ENCODE peak calls at places on chromosomes 13 and 19, in seven cellular contexts. T is aorta, D is heart left ventricle, W is fibroblast of the aortic adventitia, I is cardiac muscle cell, V is right cardiac atrium, H is right atrium auricular region. Z is an unnamed sample.

GRCh38 chr13:103275708-103276107 is 209.5 kb upstream of the SLC10A2 start:
- DNase-seq in T (no peak), W (no peak), D (no peak), V (no peak), I (no peak), H (no peak), Z (no peak)

GRCh38 chr13:40502236-40502635 is 164.2 kb downstream of the FOXO1 start:
- DNase-seq in T (no peak), I (no peak), V (no peak), H (peak), W (peak), D (no peak), Z (no peak)

GRCh38 chr13:93966267-93966936 is 513.1 kb downstream of the DCT start:
- DNase-seq in V (no peak), I (no peak), D (no peak), T (no peak), H (no peak), W (no peak), Z (no peak)

GRCh38 chr13:83508905-83509304 is 373.4 kb downstream of the SLITRK1 start:
- DNase-seq in D (no peak), T (no peak), H (no peak), W (peak), V (no peak), I (peak), Z (no peak)

GRCh38 chr19:41958367-41959055 is 610 bp downstream of the RABAC1 start:
- DNase-seq in V (peak), W (peak), D (peak), T (peak), I (peak), H (peak), Z (peak)

GRCh38 chr19:11410682-11411081 is 8.4 kb downstream of the RGL3 start:
- DNase-seq in H (no peak), V (no peak), I (no peak), T (no peak), W (no peak), D (no peak), Z (no peak)

GRCh38 chr13:109198585-109198984 is 569.2 kb downstream of the MYO16 start:
- DNase-seq in V (no peak), H (no peak), T (no peak), I (no peak), W (peak), D (no peak), Z (no peak)

GRCh38 chr13:114152285-114152645 is 19.8 kb upstream of the RASA3 start:
- DNase-seq in T (no peak), I (no peak), H (no peak), V (no peak), D (no peak), W (no peak), Z (no peak)

GRCh38 chr19:30457484-30457883 is 85.3 kb downstream of the ZNF536 start:
- DNase-seq in D (no peak), W (no peak), H (no peak), I (no peak), T (no peak), V (no peak), Z (no peak)

GRCh38 chr19:40803857-40804782 is 5.1 kb downstream of the EGLN2 start:
- DNase-seq in T (no peak), I (no peak), V (peak), W (no peak), D (peak), H (no peak), Z (peak)

GRCh38 chr19:12791345-12792047 is at the start of gene JUNB:
- DNase-seq in V (peak), I (peak), H (peak), T (peak), D (peak), W (peak), Z (peak)

GRCh38 chr13:32840113-32840512 is 176.1 kb upstream of the KL start:
- DNase-seq in W (no peak), I (no peak), T (no peak), V (no peak), D (no peak), H (no peak), Z (no peak)

GRCh38 chr19:40908981-40909380 is 26.9 kb upstream of the CYP2A7 start:
- DNase-seq in D (no peak), W (no peak), V (no peak), T (no peak), H (no peak), I (no peak), Z (no peak)

GRCh38 chr19:35378356-35378755 is 7.5 kb downstream of the GPR42 start:
- DNase-seq in H (no peak), I (no peak), W (no peak), D (no peak), T (no peak), V (no peak), Z (no peak)

GRCh38 chr13:43786472-43786765 is 353 bp downstream of the ENOX1 start:
- DNase-seq in D (no peak), I (no peak), W (no peak), H (no peak), T (no peak), V (no peak), Z (no peak)

GRCh38 chr19:37817180-37817911 is 38.0 kb upstream of the ZNF573 start:
- DNase-seq in W (peak), H (peak), V (peak), I (peak), D (peak), T (peak), Z (peak)

GRCh38 chr19:45177817-45178261 is at the start of gene TRAPPC6A:
- DNase-seq in H (no peak), W (peak), V (no peak), D (no peak), T (no peak), I (no peak), Z (no peak)

GRCh38 chr13:92355213-92355612 is 871.4 kb upstream of the GPC6 start:
- DNase-seq in V (no peak), W (peak), T (no peak), D (no peak), I (peak), H (no peak), Z (no peak)

GRCh38 chr13:112066624-112067004 is 335 bp upstream of the SOX1 start:
- DNase-seq in H (no peak), T (no peak), W (no peak), V (peak), I (peak), D (peak), Z (peak)

GRCh38 chr13:98007001-98007400 is 53.5 kb downstream of the IPO5 start:
- DNase-seq in V (no peak), T (no peak), H (no peak), I (no peak), W (no peak), D (no peak), Z (no peak)

GRCh38 chr13:110446570-110446880 is 115.0 kb downstream of the RAB20 start:
- DNase-seq in V (no peak), W (no peak), T (no peak), I (no peak), H (no peak), D (no peak), Z (no peak)

GRCh38 chr19:19034204-19034624 is 811 bp downstream of the ARMC6 start:
- DNase-seq in I (peak), D (peak), T (no peak), W (peak), V (no peak), H (no peak), Z (peak)

GRCh38 chr19:11452814-11453335 is 17.4 kb downstream of the PRKCSH start:
- DNase-seq in T (no peak), W (no peak), V (no peak), H (no peak), I (no peak), D (no peak), Z (no peak)

GRCh38 chr13:48875071-48875470 is 100.6 kb upstream of the FNDC3A start:
- DNase-seq in I (no peak), W (no peak), V (no peak), T (no peak), H (no peak), D (no peak), Z (no peak)

GRCh38 chr13:50126378-50127016 is 111.3 kb downstream of the KCNRG start:
- DNase-seq in W (peak), D (no peak), H (no peak), I (peak), T (no peak), V (peak), Z (no peak)

GRCh38 chr13:59477011-59477410 is 686.7 kb downstream of the DIAPH3 start:
- DNase-seq in T (no peak), I (no peak), D (no peak), W (no peak), H (no peak), V (no peak), Z (no peak)

GRCh38 chr13:57666554-57666953 is 35.0 kb downstream of the PCDH17 start:
- DNase-seq in D (no peak), I (no peak), T (no peak), V (no peak), W (no peak), H (no peak), Z (no peak)

GRCh38 chr19:34808566-34808965 is 35.6 kb upstream of the ZNF599 start:
- DNase-seq in D (no peak), I (peak), W (peak), T (no peak), H (no peak), V (no peak), Z (no peak)

GRCh38 chr13:75180805-75181455 is 301.0 kb downstream of the TBC1D4 start:
- DNase-seq in I (peak), V (no peak), T (no peak), H (no peak), W (peak), D (no peak), Z (no peak)

GRCh38 chr13:41562083-41562482 is 104.7 kb downstream of the RGCC start:
- DNase-seq in T (no peak), H (peak), I (peak), V (peak), W (peak), D (peak), Z (no peak)

GRCh38 chr19:30887042-30887441 is 462.2 kb downstream of the TSHZ3 start:
- DNase-seq in H (peak), W (no peak), V (no peak), I (no peak), D (no peak), T (no peak), Z (no peak)

GRCh38 chr19:5957132-5957531 is 20.8 kb downstream of the RANBP3 start:
- DNase-seq in H (no peak), W (no peak), D (no peak), V (peak), I (no peak), T (peak), Z (no peak)

GRCh38 chr13:98476538-98476966 is 100.4 kb downstream of the STK24 start:
- DNase-seq in H (peak), I (peak), W (peak), D (peak), V (no peak), T (peak), Z (peak)

GRCh38 chr13:32264407-32264806 is 50.8 kb downstream of the ZAR1L start:
- DNase-seq in V (peak), W (peak), H (peak), D (peak), I (peak), T (peak), Z (no peak)

GRCh38 chr19:31340059-31341025 is 8.9 kb downstream of the TSHZ3 start:
- DNase-seq in W (no peak), I (peak), T (no peak), V (no peak), D (no peak), H (no peak), Z (no peak)

GRCh38 chr13:79385694-79386093 is 20.4 kb downstream of the RBM26 start:
- DNase-seq in T (no peak), H (no peak), V (no peak), I (no peak), D (no peak), W (no peak), Z (no peak)

GRCh38 chr19:53982611-53983010 is 8.8 kb upstream of the CACNG6 start:
- DNase-seq in H (no peak), W (peak), I (peak), T (no peak), D (peak), V (peak), Z (peak)

GRCh38 chr13:114017028-114017630 is 43.3 kb upstream of the C13orf46 start:
- DNase-seq in W (peak), D (peak), T (no peak), V (peak), I (peak), H (no peak), Z (no peak)

GRCh38 chr13:42066542-42066941 is 18.1 kb downstream of the DGKH start:
- DNase-seq in T (no peak), I (peak), H (no peak), W (peak), D (no peak), V (no peak), Z (no peak)

GRCh38 chr13:100980171-100980570 is 305.6 kb upstream of the TMTC4 start:
- DNase-seq in T (no peak), H (no peak), V (no peak), I (no peak), D (no peak), W (peak), Z (no peak)

DNA sequence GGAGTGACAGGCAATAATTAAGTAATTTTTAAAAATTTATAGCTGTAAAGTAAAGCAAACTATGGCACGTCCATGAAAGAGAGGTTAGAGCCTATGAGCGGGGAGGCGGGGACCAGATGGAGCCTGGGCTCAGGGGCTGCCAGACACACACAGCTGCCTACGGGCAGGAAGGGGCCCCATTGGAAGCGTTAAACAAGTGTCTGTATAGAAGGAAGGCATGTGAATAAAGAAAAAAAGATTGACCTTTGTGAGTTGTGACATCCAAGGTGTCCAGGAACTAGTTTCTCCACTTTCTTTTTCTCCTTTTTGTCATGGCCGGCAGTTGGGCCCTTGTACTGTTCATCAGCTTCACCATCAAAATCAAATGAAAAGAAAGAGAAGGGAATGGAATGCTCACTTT is 56.8 kb downstream of the LRCH1 start:
- DNase-seq in D (no peak), H (no peak), W (no peak), I (no peak), V (no peak), T (no peak), Z (no peak)
- H3K4me3 ChIP-seq in D (no peak), H (no peak), W (no peak), I (no peak), V (no peak), T (no peak), Z (no peak)

GRCh38 chr19:39082167-39082566 is 2.0 kb upstream of the ACP7 start:
- DNase-seq in D (no peak), H (no peak), W (no peak), V (no peak), T (no peak), I (no peak), Z (no peak)

GRCh38 chr19:39084732-39085080 is 538 bp downstream of the ACP7 start:
- DNase-seq in D (no peak), T (no peak), W (no peak), I (no peak), H (no peak), V (no peak), Z (no peak)

GRCh38 chr19:39083983-39084731 is at the start of gene ACP7:
- DNase-seq in D (no peak), T (no peak), H (no peak), W (no peak), I (no peak), V (no peak), Z (peak)

GRCh38 chr19:39083599-39083982 is 577 bp upstream of the ACP7 start:
- DNase-seq in I (no peak), D (no peak), T (no peak), W (no peak), H (no peak), V (no peak), Z (no peak)

GRCh38 chr19:39082745-39083598 is 1.2 kb upstream of the ACP7 start:
- DNase-seq in I (no peak), W (peak), D (no peak), T (no peak), V (no peak), H (no peak), Z (no peak)
- H3K4me3 ChIP-seq in I (no peak), W (peak), D (no peak), T (no peak), V (no peak), H (no peak), Z (peak)

DNA sequence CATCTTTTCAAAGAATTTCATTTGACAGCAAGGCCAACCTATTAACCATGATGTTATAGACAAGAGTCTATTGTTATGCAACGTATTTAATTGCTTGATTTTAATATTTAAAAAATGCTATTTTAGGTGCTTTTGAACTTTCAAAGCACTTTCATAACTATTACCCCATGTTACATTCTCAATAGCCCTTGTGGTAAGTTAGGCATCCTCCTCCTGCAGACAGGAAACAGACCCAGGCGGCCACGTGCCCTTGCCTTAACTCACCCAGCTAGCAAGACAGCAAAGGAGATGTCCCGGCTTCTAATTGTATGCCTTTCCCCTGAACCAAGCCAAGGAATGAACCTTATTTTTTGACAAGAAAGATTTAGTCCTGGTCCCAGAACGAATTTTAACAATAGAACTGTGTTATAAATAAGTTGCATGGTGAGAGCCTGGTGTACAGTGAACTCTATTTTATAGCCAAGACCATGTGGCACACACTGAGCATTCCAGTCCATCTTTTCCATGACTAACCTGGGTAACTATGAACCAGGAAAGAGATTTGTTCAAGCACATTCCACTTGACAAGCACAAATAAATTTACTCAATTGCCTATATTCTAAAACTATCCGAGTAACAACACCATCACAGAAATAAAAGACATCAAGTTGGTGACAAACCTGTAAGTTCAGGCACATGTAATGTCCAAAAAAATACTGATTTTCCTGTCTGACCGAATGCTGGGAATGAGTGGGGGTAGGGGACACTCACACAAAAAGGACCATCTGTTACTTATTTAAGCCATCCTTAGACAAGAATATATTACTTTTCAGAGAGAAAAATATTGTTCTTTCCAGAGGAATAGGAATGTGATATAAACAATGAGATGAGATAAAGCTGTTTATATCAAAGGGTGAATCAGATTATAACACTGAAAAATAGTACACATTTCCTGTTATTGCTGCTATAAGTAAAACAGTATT is 163.0 kb downstream of the EFNB2 start:
- DNase-seq in I (peak), D (no peak), V (no peak), H (no peak), W (peak), T (no peak), Z (no peak)
- H3K4me3 ChIP-seq in I (no peak), D (no peak), V (no peak), H (no peak), W (no peak), T (no peak), Z (no peak)

GRCh38 chr19:47190167-47190727 is 40.8 kb downstream of the BBC3 start:
- DNase-seq in H (no peak), I (peak), D (peak), T (peak), V (peak), W (peak), Z (peak)
- H3K4me3 ChIP-seq in H (no peak), I (no peak), D (peak), T (no peak), V (no peak), W (no peak), Z (no peak)

Z was measured in CD8-positive, alpha-beta T cell.